ENCODE peak calls at places on chromosomes 6 and 20, in seven cellular contexts. L is SW480; B is mesendoderm; S is stimulated activated CD8-positive, alpha-beta memory T cell treated with anti-CD3 and anti-CD28 coated beads, Interleukin-2, amount 100 ng/mL, for 1 hour; K is stimulated activated naive CD8-positive, alpha-beta T cell treated with anti-CD3 and anti-CD28 coated beads, Interleukin-15, Interleukin-2, amounts not matched to agents 100 U/mL and 50 U/mL, for 24 hours; E is AG08395; I is HT-29. F is an unnamed sample.

GRCh38 chr20:25300496-25301170 is 52.7 kb downstream of the PYGB start:
- DNase-seq in L (peak; percentile 29), B (peak; percentile 55), S (no peak), K (no peak), E (peak; percentile 11), I (no peak), F (no peak)

GRCh38 chr20:57061058-57061900 is 205.2 kb downstream of the BMP7 start:
- DNase-seq in L (peak; percentile 39), B (peak; percentile 75), S (no peak), K (no peak), E (peak; percentile 60), I (peak; percentile 32), F (no peak)

GRCh38 chr20:23879811-23880374 is 345 bp upstream of the CST5 start:
- DNase-seq in L (peak; percentile 98), B (peak; percentile 76), S (no peak), K (no peak), E (no peak), I (no peak), F (no peak)

GRCh38 chr20:22716824-22717351 is 132.5 kb upstream of the FOXA2 start:
- DNase-seq in L (no peak), B (no peak), S (no peak), K (no peak), E (no peak), I (peak; percentile 69), F (no peak)

GRCh38 chr6:19812512-19813119 is 24.6 kb upstream of the ID4 start:
- DNase-seq in L (peak; percentile 46), B (peak; percentile 59), S (no peak), K (no peak), E (peak; percentile 57), I (peak; percentile 36), F (no peak)

GRCh38 chr20:49406666-49407065 is 75.8 kb downstream of the KCNB1 start:
- DNase-seq in L (no peak), B (no peak), S (no peak), K (no peak), E (no peak), I (no peak), F (no peak)

GRCh38 chr20:56151834-56152233 is 96.7 kb upstream of the MC3R start:
- DNase-seq in L (no peak), B (no peak), S (no peak), K (no peak), E (no peak), I (no peak), F (no peak)

GRCh38 chr6:106501836-106502447 is 127.4 kb downstream of the RTN4IP1 start:
- DNase-seq in L (no peak), B (no peak), S (no peak), K (no peak), E (no peak), I (no peak), F (no peak)

GRCh38 chr20:51745804-51746203 is 22.4 kb downstream of the ATP9A start:
- DNase-seq in L (no peak), B (no peak), S (no peak), K (no peak), E (no peak), I (no peak), F (no peak)

GRCh38 chr20:63268671-63269439 is 3.8 kb upstream of the ARFGAP1 start:
- DNase-seq in L (peak; percentile 95), B (peak; percentile 45), S (no peak), K (no peak), E (no peak), I (peak; percentile 78), F (no peak)

GRCh38 chr20:17505664-17506517 is 25.3 kb downstream of the BFSP1 start:
- DNase-seq in L (peak; percentile 94), B (peak; percentile 15), S (no peak), K (peak; percentile 69), E (no peak), I (no peak), F (no peak)

GRCh38 chr6:40735126-40735920 is 148.2 kb upstream of the LRFN2 start:
- DNase-seq in L (no peak), B (peak; percentile 70), S (no peak), K (no peak), E (no peak), I (no peak), F (no peak)

GRCh38 chr20:23078351-23078993 is 7.7 kb downstream of the CD93 start:
- DNase-seq in L (no peak), B (no peak), S (no peak), K (no peak), E (peak; percentile 12), I (no peak), F (no peak)

GRCh38 chr6:107763959-107764358 is 60.2 kb downstream of the SCML4 start:
- DNase-seq in L (no peak), B (no peak), S (no peak), K (no peak), E (peak; percentile 67), I (no peak), F (no peak)

GRCh38 chr6:138943089-138943625 is 44.9 kb downstream of the REPS1 start:
- DNase-seq in L (no peak), B (no peak), S (no peak), K (no peak), E (no peak), I (no peak), F (no peak)

GRCh38 chr20:59665656-59666555 is 61.6 kb downstream of the PHACTR3 start:
- DNase-seq in L (no peak), B (no peak), S (no peak), K (no peak), E (no peak), I (no peak), F (no peak)

GRCh38 chr20:278607-279571 is 11.7 kb downstream of the C20orf96 start:
- DNase-seq in L (no peak), B (peak; percentile 77), S (no peak), K (no peak), E (no peak), I (no peak), F (no peak)

GRCh38 chr6:90610291-90610670 is 23.4 kb upstream of the MAP3K7 start:
- DNase-seq in L (no peak), B (peak; percentile 31), S (no peak), K (no peak), E (no peak), I (no peak), F (no peak)

F was measured in central memory CD8-positive, alpha-beta T cell.